ENCODE peak calls at places on chromosomes 7 and 10, in five cellular contexts. T is K562, A is heart left ventricle, O is ovary, E is lower leg skin. Z is an unnamed sample.
A peak's percentile ranks its signal among the peaks of the same experiment; 100 is the strongest.

GRCh38 chr10:104139221-104139620 is 17.2 kb downstream of the SFR1 start:
- DNase-seq in T (no peak), A (no peak), O (no peak), E (no peak), Z (no peak)

GRCh38 chr7:45584261-45585210 is 10.4 kb downstream of the ADCY1 start:
- DNase-seq in T (no peak), A (no peak), O (no peak), E (no peak), Z (no peak)

GRCh38 chr10:35423505-35424306 is 87.4 kb downstream of the CCNY start:
- DNase-seq in T (no peak), A (no peak), O (no peak), E (no peak), Z (no peak)

GRCh38 chr7:17043012-17043877 is 161.5 kb upstream of the AGR3 start:
- DNase-seq in T (no peak), A (no peak), O (no peak), E (no peak), Z (peak; percentile 82)

GRCh38 chr7:30135551-30136271 is 925 bp downstream of the MTURN start:
- DNase-seq in T (peak; percentile 42), A (peak; percentile 80), O (peak; percentile 68), E (peak; percentile 92), Z (peak; percentile 75)

GRCh38 chr7:22586806-22587180 is 86.8 kb upstream of the STEAP1B start:
- DNase-seq in T (no peak), A (no peak), O (no peak), E (no peak), Z (peak; percentile 74)

GRCh38 chr10:128883126-128884060 is 583.6 kb upstream of the MGMT start:
- DNase-seq in T (no peak), A (no peak), O (no peak), E (peak; percentile 72), Z (no peak)

GRCh38 chr10:15231403-15231802 is 62.9 kb upstream of the NMT2 start:
- DNase-seq in T (no peak), A (no peak), O (no peak), E (no peak), Z (no peak)

GRCh38 chr7:50068026-50068425 is 25.0 kb downstream of the ZPBP start:
- DNase-seq in T (no peak), A (no peak), O (no peak), E (no peak), Z (peak; percentile 4)

GRCh38 chr10:49309691-49310371 is 10.9 kb downstream of the C10orf71 start:
- DNase-seq in T (no peak), A (no peak), O (no peak), E (no peak), Z (no peak)

GRCh38 chr10:15141136-15142067 is 27.1 kb downstream of the NMT2 start:
- DNase-seq in T (no peak), A (no peak), O (no peak), E (peak; percentile 42), Z (no peak)

GRCh38 chr10:14146501-14146900 is 184.2 kb downstream of the FRMD4A start:
- DNase-seq in T (no peak), A (no peak), O (no peak), E (no peak), Z (no peak)

GRCh38 chr10:11326919-11327318 is 284.5 kb downstream of the USP6NL start:
- DNase-seq in T (no peak), A (no peak), O (no peak), E (no peak), Z (no peak)

GRCh38 chr10:35783305-35783838 is 141.3 kb upstream of the FZD8 start:
- DNase-seq in T (no peak), A (no peak), O (no peak), E (no peak), Z (peak; percentile 54)

GRCh38 chr7:154868901-154869300 is 134.0 kb downstream of the PAXIP1 start:
- DNase-seq in T (no peak), A (no peak), O (no peak), E (no peak), Z (no peak)

GRCh38 chr7:15525652-15526263 is 36.1 kb downstream of the AGMO start:
- DNase-seq in T (no peak), A (no peak), O (no peak), E (no peak), Z (no peak)

GRCh38 chr7:23074443-23075244 is 30.9 kb upstream of the KLHL7 start:
- DNase-seq in T (no peak), A (no peak), O (no peak), E (no peak), Z (no peak)

GRCh38 chr10:43623351-43623750 is 17.1 kb downstream of the ZNF485 start:
- DNase-seq in T (no peak), A (no peak), O (no peak), E (no peak), Z (peak; percentile 28)

GRCh38 chr7:47380325-47381131 is 201.4 kb downstream of the TNS3 start:
- DNase-seq in T (no peak), A (no peak), O (no peak), E (peak; percentile 83), Z (peak; percentile 80)

GRCh38 chr7:27861747-27862146 is 121.8 kb downstream of the TAX1BP1 start:
- DNase-seq in T (no peak), A (no peak), O (no peak), E (peak; percentile 52), Z (no peak)

GRCh38 chr10:79038841-79039201 is 29.9 kb upstream of the ZMIZ1 start:
- DNase-seq in T (peak; percentile 57), A (peak; percentile 8), O (no peak), E (peak; percentile 29), Z (no peak)

GRCh38 chr10:110206988-110207804 is at the start of gene MXI1:
- DNase-seq in T (peak; percentile 64), A (peak; percentile 86), O (peak; percentile 72), E (peak; percentile 94), Z (peak; percentile 87)

GRCh38 chr10:118571123-118571522 is 24.3 kb downstream of the PRLHR start:
- DNase-seq in T (no peak), A (no peak), O (no peak), E (no peak), Z (peak; percentile 70)

GRCh38 chr7:23098460-23098859 is 7.1 kb upstream of the KLHL7 start:
- DNase-seq in T (no peak), A (no peak), O (no peak), E (no peak), Z (no peak)

GRCh38 chr7:155584763-155585531 is 38.6 kb upstream of the CNPY1 start:
- DNase-seq in T (peak; percentile 42), A (peak; percentile 59), O (no peak), E (peak; percentile 63), Z (no peak)

GRCh38 chr7:44211126-44211675 is 10.4 kb downstream of the YKT6 start:
- DNase-seq in T (no peak), A (no peak), O (no peak), E (no peak), Z (no peak)

DNA sequence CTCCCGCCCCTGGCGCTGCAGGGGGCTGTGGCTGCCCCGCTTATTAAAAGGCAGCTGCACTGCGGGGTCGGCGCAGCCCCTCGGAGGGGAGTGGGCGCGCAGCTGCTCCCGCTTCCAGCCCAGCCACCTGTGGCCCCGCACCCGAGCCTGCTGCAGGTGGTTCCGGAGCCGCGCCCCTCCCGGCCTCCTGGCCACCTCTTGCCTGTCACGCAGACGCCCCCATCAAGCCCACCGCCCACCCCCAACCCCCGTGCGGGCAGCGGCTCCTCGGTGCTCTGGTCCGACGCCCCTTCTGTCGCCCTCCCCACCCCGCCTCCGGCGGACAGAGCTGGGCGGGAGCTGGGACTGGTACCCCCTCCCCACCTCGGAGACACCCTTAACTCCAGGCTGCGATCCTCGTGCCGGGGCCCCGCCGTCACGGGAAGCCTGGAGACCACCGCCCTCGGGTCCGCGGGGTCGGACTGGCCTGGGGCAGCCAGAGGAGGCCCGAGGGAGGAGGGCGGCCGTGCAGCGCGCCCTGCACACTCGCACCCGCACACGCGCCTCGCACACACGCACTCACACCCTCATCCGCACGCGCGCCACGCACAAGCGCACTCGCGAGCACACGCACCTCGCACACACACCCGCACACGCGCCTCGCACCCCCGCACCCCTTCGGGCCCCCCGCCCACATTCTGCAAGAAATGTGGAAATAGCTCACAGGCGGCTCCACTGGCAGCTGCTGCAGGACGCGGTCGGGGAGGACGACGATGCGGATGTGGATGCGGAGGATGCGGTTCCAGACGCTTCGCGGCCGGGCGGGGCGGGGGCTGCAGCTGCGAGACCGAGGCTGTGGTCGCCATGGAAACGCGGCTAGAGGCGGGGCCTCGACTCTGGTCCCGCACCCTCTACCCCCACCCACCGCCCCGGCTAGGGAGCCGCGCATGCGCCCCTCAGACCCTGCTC is at the start of gene CALY:
- DNase-seq in T (peak; percentile 70), A (peak; percentile 21), O (peak; percentile 22), E (no peak), Z (no peak)
- H3K4me3 ChIP-seq in T (no peak within 1 kb of the TSS), A (peak within 1 kb of the TSS; percentile 5), O (peak within 1 kb of the TSS; percentile 28), E (no peak within 1 kb of the TSS), Z (peak within 1 kb of the TSS; percentile 32)

DNA sequence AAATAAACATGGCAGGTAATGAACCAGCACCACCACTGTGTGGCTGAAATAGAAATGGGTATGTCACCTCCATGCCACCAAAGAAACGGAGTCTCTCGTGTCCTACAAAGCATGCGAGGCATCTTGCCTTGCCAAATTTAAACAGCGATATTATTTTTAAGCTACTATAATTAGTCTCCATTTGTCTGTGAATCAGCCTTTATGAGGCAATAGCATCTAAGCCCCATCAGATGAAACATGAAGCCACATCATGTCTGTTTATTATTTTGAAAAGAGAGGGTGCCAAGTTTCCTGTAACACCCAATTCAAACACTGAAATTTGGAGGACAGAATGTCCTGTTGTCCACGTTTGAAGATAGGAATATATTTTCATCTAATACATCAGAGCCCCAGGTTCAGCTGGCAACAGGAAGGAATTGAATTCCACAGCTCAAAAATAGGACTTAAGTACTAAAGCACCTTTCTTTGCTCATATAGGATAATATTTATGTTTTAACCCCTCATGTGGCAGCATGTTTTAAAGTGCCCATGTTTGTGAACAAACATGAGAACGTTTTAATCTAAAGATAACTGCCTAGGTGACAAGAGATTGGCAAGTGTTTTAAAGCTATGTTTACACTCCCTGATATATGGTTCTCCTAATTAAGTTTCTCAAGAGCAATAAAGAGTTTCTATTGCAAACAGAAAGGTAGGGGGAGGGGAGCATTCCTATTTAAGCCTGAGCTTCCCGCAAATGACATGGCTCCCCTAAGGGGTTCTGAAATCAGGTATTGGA is 86.8 kb downstream of the SORBS1 start:
- DNase-seq in T (no peak), A (peak; percentile 43), O (no peak), E (no peak), Z (peak; percentile 72)
- TF ChIP-seq CTCF in T (no peak), A (peak; percentile 16), O (no peak), E (no peak), Z (no peak)

DNA sequence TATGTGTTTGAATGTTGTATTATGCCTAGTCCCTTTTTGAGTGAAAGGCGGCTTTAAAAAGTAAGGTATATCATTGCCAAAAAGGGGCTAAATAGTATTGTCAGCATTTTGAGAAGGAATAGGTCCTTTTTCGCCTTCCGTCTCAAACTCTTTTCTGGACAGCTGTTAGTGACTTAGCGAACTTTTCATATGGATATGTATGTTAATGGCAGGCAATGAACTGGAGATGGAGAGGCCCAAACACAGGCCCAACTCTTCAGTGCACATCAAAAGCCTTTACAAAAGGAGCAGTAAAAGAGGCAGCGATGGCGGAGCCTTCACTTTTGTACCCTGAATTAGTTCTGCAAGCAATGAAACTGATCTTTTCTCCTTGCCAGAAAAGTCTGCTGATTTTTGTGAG is 243.6 kb upstream of the SP8 start:
- DNase-seq in T (no peak), A (no peak), O (no peak), E (no peak), Z (no peak)
- H3K4me3 ChIP-seq in T (no peak overlapping the region), A (no peak overlapping the region), O (no peak overlapping the region), E (no peak overlapping the region), Z (no peak overlapping the region)

DNA sequence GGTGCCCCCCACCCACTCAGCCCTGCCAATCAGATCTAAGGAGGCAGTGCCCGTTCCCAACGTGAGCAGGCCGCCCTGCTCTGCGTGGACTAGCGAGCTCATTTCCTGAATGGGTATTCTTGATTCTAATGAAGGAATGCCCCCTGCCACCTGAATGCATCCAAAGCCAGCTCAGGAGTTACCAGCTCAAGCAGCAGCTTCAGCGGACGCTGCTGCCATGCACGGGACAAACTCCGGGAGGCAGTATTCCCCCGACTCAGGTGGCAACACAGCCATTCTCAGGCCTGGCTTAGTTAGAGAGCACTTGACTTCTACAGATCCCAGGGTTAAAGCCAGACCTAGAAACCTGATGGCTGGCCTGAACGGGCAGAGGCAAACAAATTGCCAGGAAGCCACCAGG is 25.8 kb downstream of the PSAP start:
- DNase-seq in T (no peak), A (no peak), O (no peak), E (no peak), Z (no peak)
- TF ChIP-seq CTCF in T (peak; percentile 45), A (no peak), O (no peak), E (no peak), Z (peak; percentile 6)